ENCODE peak calls at places on chromosome 20, in four cellular contexts. One of them, this sample, is unnamed.

GRCh38 chr20:45051497-45052060 is 49.3 kb downstream of the KCNS1 start:
- DNase-seq in MM.1S: peak
- DNase-seq in neural progenitor cell: no peak
- DNase-seq in HCT116: no peak
- DNase-seq in this sample: no peak

GRCh38 chr20:43529051-43529450 is 21.6 kb downstream of the L3MBTL1 start:
- DNase-seq in neural progenitor cell: no peak
- DNase-seq in HCT116: no peak
- DNase-seq in MM.1S: no peak
- DNase-seq in this sample: no peak

GRCh38 chr20:9457055-9457454 is 57.3 kb upstream of the LAMP5 start:
- DNase-seq in MM.1S: peak
- DNase-seq in HCT116: no peak
- DNase-seq in neural progenitor cell: no peak
- DNase-seq in this sample: no peak

GRCh38 chr20:46207031-46207549 is 89.0 kb downstream of the CD40 start:
- DNase-seq in MM.1S: no peak
- DNase-seq in neural progenitor cell: no peak
- DNase-seq in HCT116: no peak
- DNase-seq in this sample: peak

GRCh38 chr20:49956689-49957443 is 20.7 kb downstream of the RNF114 start:
- DNase-seq in MM.1S: no peak
- DNase-seq in HCT116: no peak
- DNase-seq in neural progenitor cell: no peak
- DNase-seq in this sample: no peak

GRCh38 chr20:46621492-46621891 is 29.8 kb downstream of the SLC13A3 start:
- DNase-seq in HCT116: no peak
- DNase-seq in MM.1S: no peak
- DNase-seq in neural progenitor cell: no peak
- DNase-seq in this sample: peak

GRCh38 chr20:497979-498378 is 35.6 kb upstream of the TBC1D20 start:
- DNase-seq in HCT116: no peak
- DNase-seq in MM.1S: no peak
- DNase-seq in neural progenitor cell: no peak
- DNase-seq in this sample: peak

GRCh38 chr20:7585126-7585679 is 355.1 kb downstream of the HAO1 start:
- DNase-seq in neural progenitor cell: no peak
- DNase-seq in MM.1S: no peak
- DNase-seq in HCT116: no peak
- DNase-seq in this sample: peak

GRCh38 chr20:37336369-37337207 is 9.4 kb upstream of the SRC start:
- DNase-seq in MM.1S: peak
- DNase-seq in neural progenitor cell: peak
- DNase-seq in HCT116: no peak
- DNase-seq in this sample: peak

GRCh38 chr20:48703107-48703506 is 124.7 kb downstream of the PREX1 start:
- DNase-seq in HCT116: no peak
- DNase-seq in MM.1S: no peak
- DNase-seq in neural progenitor cell: no peak
- DNase-seq in this sample: no peak

GRCh38 chr20:40331249-40331648 is 357.8 kb downstream of the MAFB start:
- DNase-seq in HCT116: no peak
- DNase-seq in MM.1S: no peak
- DNase-seq in neural progenitor cell: no peak
- DNase-seq in this sample: no peak

GRCh38 chr20:39961667-39962066 is 727.4 kb downstream of the MAFB start:
- DNase-seq in MM.1S: no peak
- DNase-seq in neural progenitor cell: no peak
- DNase-seq in HCT116: no peak
- DNase-seq in this sample: no peak

GRCh38 chr20:38649275-38649891 is 47.8 kb downstream of the ARHGAP40 start:
- DNase-seq in MM.1S: no peak
- DNase-seq in neural progenitor cell: peak
- DNase-seq in HCT116: no peak
- DNase-seq in this sample: peak

GRCh38 chr20:44247131-44247571 is at the start of gene GDAP1L1:
- DNase-seq in neural progenitor cell: peak
- DNase-seq in MM.1S: no peak
- DNase-seq in HCT116: no peak
- DNase-seq in this sample: peak

GRCh38 chr20:48283470-48284110 is 498.3 kb upstream of the SULF2 start:
- DNase-seq in MM.1S: no peak
- DNase-seq in HCT116: no peak
- DNase-seq in neural progenitor cell: no peak
- DNase-seq in this sample: peak

GRCh38 chr20:51910202-51911050 is 108.1 kb upstream of the SALL4 start:
- DNase-seq in HCT116: no peak
- DNase-seq in MM.1S: no peak
- DNase-seq in neural progenitor cell: peak
- DNase-seq in this sample: no peak

GRCh38 chr20:45341939-45342862 is 6.0 kb downstream of the SDC4 start:
- DNase-seq in HCT116: no peak
- DNase-seq in neural progenitor cell: peak
- DNase-seq in MM.1S: no peak
- DNase-seq in this sample: peak

GRCh38 chr20:22999756-23000155 is 35.4 kb upstream of the SSTR4 start:
- DNase-seq in neural progenitor cell: no peak
- DNase-seq in MM.1S: no peak
- DNase-seq in HCT116: no peak
- DNase-seq in this sample: peak

GRCh38 chr20:38167851-38168760 is 3.0 kb upstream of the TGM2 start:
- DNase-seq in HCT116: no peak
- DNase-seq in MM.1S: no peak
- DNase-seq in neural progenitor cell: peak
- DNase-seq in this sample: peak

GRCh38 chr20:45097485-45098095 is 3.3 kb downstream of the KCNS1 start:
- DNase-seq in HCT116: no peak
- DNase-seq in neural progenitor cell: no peak
- DNase-seq in MM.1S: no peak
- DNase-seq in this sample: peak

GRCh38 chr20:40763646-40764295 is 74.7 kb upstream of the MAFB start:
- DNase-seq in neural progenitor cell: no peak
- DNase-seq in HCT116: no peak
- DNase-seq in MM.1S: no peak
- DNase-seq in this sample: peak

GRCh38 chr20:6265204-6265904 is 142.5 kb upstream of the FERMT1 start:
- DNase-seq in neural progenitor cell: peak
- DNase-seq in HCT116: peak
- DNase-seq in MM.1S: peak
- DNase-seq in this sample: peak

GRCh38 chr20:18276821-18277220 is 11.5 kb upstream of the ZNF133 start:
- DNase-seq in HCT116: peak
- DNase-seq in MM.1S: peak
- DNase-seq in neural progenitor cell: peak
- DNase-seq in this sample: peak
- TF ChIP-seq EZH2phosphoT487 in HCT116: no peak
- TF ChIP-seq EZH2phosphoT487 in MM.1S: no peak
- TF ChIP-seq EZH2phosphoT487 in neural progenitor cell: no peak
- TF ChIP-seq EZH2phosphoT487 in this sample: no peak

DNA sequence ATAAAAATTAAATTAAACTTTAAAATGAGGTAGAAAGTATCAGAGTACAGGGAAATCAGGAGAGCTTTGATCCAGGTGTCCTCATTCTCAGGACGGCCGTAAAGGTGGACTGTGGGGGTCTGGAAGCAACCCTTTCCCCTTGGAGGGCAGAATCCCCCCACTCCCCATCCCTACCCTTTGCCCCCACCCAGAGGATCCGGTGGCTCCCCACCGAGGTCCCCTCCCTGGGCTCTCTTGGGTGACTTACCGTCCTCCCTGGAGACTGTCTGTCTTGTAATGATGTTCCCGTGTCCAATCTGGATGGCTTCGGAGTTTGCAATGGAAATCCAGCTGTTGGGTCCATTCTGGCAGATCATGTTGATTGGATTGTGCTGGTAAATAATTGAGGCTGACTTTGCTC is 7.3 kb downstream of the ZBP1 start:
- DNase-seq in HCT116: no peak
- DNase-seq in neural progenitor cell: no peak
- DNase-seq in MM.1S: no peak
- DNase-seq in this sample: no peak
- TF ChIP-seq EZH2phosphoT487 in HCT116: no peak
- TF ChIP-seq EZH2phosphoT487 in neural progenitor cell: no peak
- TF ChIP-seq EZH2phosphoT487 in MM.1S: no peak
- TF ChIP-seq EZH2phosphoT487 in this sample: no peak

DNA sequence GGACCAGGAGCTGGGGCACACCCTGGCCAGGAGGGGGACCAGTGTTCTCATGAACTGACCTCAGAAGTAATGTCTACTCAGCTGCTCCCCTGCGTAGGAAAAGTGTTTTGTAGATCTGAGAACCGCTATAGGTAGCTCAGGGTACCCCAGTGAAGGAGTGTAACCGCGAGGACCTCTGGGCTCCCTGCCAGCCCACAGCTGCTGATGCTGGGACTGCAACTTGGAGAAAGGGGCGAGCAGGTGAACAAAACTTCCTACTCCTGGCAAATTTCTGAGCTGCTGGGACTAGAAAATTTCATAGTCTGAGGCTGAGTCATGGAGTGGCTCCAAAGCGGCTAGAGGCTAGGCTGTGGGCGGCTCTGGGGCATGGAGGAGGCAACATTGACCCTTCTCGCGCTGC is 51.9 kb downstream of the PYGB start:
- DNase-seq in MM.1S: peak
- DNase-seq in HCT116: no peak
- DNase-seq in neural progenitor cell: no peak
- DNase-seq in this sample: peak
- TF ChIP-seq EZH2phosphoT487 in MM.1S: no peak
- TF ChIP-seq EZH2phosphoT487 in HCT116: no peak
- TF ChIP-seq EZH2phosphoT487 in neural progenitor cell: no peak
- TF ChIP-seq EZH2phosphoT487 in this sample: no peak

GRCh38 chr20:59468831-59469230 is 135.5 kb upstream of the PHACTR3 start:
- DNase-seq in MM.1S: no peak
- DNase-seq in neural progenitor cell: no peak
- DNase-seq in HCT116: no peak
- DNase-seq in this sample: no peak

GRCh38 chr20:59472059-59472458 is 132.3 kb upstream of the PHACTR3 start:
- DNase-seq in MM.1S: no peak
- DNase-seq in neural progenitor cell: no peak
- DNase-seq in HCT116: no peak
- DNase-seq in this sample: no peak

GRCh38 chr20:59466107-59466815 is 138.1 kb upstream of the PHACTR3 start:
- DNase-seq in HCT116: no peak
- DNase-seq in neural progenitor cell: no peak
- DNase-seq in MM.1S: no peak
- DNase-seq in this sample: no peak

GRCh38 chr20:59469266-59470252 is 134.8 kb upstream of the PHACTR3 start:
- DNase-seq in HCT116: no peak
- DNase-seq in MM.1S: no peak
- DNase-seq in neural progenitor cell: peak
- DNase-seq in this sample: no peak

DNA sequence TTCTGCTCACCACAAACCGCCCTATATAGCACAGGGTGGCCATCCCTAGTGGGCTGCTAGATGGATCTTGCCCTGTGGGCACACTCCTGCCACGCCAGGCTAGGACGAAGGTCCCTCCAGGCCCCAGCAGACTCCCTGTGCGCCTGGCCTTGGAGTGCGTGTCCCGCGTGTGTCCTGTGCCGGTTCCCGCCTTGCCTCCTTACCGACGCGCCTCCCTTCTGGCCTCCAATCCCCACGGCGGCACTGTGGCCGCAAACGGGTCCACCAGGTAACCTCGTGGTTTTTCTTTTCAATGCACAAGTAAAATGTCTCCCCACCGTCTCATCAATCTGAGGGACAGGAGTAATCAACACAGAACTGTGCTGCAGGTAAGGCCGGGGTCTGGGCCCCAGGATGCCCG is 133.8 kb upstream of the PHACTR3 start:
- DNase-seq in neural progenitor cell: no peak
- DNase-seq in HCT116: no peak
- DNase-seq in MM.1S: no peak
- DNase-seq in this sample: no peak
- TF ChIP-seq EZH2phosphoT487 in neural progenitor cell: no peak
- TF ChIP-seq EZH2phosphoT487 in HCT116: no peak
- TF ChIP-seq EZH2phosphoT487 in MM.1S: no peak
- TF ChIP-seq EZH2phosphoT487 in this sample: no peak

DNA sequence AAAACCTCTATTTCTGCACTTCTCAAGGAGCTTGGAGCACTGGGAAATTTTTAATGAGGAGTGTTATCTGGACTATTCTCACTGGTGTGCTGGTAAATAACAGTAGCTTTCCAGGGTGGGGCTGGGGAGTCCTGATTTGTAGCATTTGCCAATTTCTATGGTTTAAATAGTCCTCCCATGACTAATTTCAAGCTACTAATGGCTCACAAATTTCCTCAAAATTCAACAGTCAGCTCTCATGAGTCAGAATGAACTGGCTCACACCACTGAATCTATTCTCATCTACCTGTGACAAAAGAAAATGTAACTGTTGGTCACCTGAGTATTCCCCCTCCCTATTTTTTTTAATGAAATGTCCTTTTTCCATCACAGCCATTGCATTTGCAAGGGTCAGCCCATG is 449.6 kb downstream of the KIF16B start:
- DNase-seq in neural progenitor cell: no peak
- DNase-seq in HCT116: no peak
- DNase-seq in MM.1S: no peak
- DNase-seq in this sample: peak
- TF ChIP-seq EZH2phosphoT487 in neural progenitor cell: no peak
- TF ChIP-seq EZH2phosphoT487 in HCT116: no peak
- TF ChIP-seq EZH2phosphoT487 in MM.1S: no peak
- TF ChIP-seq EZH2phosphoT487 in this sample: no peak

DNA sequence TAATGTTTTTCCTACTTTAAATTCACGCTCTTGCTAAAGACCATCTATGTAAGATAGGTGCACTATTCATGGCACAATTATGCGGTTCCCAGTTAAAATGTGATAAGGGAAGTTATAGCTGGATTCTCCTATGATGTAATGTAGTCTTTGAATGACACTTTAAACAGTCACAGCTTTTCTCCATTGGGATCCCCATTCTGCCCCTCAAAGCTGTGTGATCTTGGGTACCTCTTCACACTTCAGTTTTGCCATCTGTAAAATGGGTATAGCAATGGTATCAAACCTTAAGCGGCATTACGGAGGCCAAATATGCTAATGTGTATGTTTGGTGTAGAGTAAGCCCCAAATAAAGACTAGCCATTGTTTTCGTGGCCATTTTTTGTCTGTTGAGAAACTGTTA is 64.7 kb upstream of the ZNF217 start:
- DNase-seq in neural progenitor cell: no peak
- DNase-seq in MM.1S: no peak
- DNase-seq in HCT116: no peak
- DNase-seq in this sample: no peak
- TF ChIP-seq EZH2phosphoT487 in neural progenitor cell: no peak
- TF ChIP-seq EZH2phosphoT487 in MM.1S: no peak
- TF ChIP-seq EZH2phosphoT487 in HCT116: no peak
- TF ChIP-seq EZH2phosphoT487 in this sample: no peak

GRCh38 chr20:2210646-2211556 is 84.9 kb upstream of the TGM3 start:
- DNase-seq in MM.1S: no peak
- DNase-seq in HCT116: no peak
- DNase-seq in neural progenitor cell: peak
- DNase-seq in this sample: peak
- TF ChIP-seq EZH2phosphoT487 in MM.1S: no peak
- TF ChIP-seq EZH2phosphoT487 in HCT116: no peak
- TF ChIP-seq EZH2phosphoT487 in neural progenitor cell: no peak
- TF ChIP-seq EZH2phosphoT487 in this sample: no peak

GRCh38 chr20:64010711-64011237 is 25.2 kb upstream of the C20orf204 start:
- DNase-seq in HCT116: no peak
- DNase-seq in MM.1S: no peak
- DNase-seq in neural progenitor cell: no peak
- DNase-seq in this sample: peak
- TF ChIP-seq EZH2phosphoT487 in HCT116: no peak
- TF ChIP-seq EZH2phosphoT487 in MM.1S: no peak
- TF ChIP-seq EZH2phosphoT487 in neural progenitor cell: no peak
- TF ChIP-seq EZH2phosphoT487 in this sample: no peak